ENCODE peak calls at places on chromosomes 1 and 21, in eight cellular contexts. R is stimulated activated CD4-positive, alpha-beta T cell treated with anti-CD3 and anti-CD28 coated beads, Interleukin-1b, Interleukin-23, amount 100 ng/mL, for 1 hour; D is activated T-cell treated with anti-CD3 and anti-CD28 coated beads, Interleukin-2, amount 50 U/mL, for 72 hours; Y is Caki2; I is esophagus muscularis mucosa; W is GM13976; H is A549; P is left lung. Z is an unnamed sample.

GRCh38 chr1:192575499-192576189 is at the start of gene RGS1:
- DNase-seq in D (peak), P (peak), W (peak), R (peak), H (no peak), Y (no peak), I (no peak), Z (peak)

GRCh38 chr1:156167536-156167935 is 14.2 kb downstream of the SEMA4A start:
- DNase-seq in D (no peak), H (no peak), Y (no peak), P (no peak), W (no peak), R (no peak), I (no peak), Z (no peak)

GRCh38 chr1:208160259-208160819 is 83.8 kb downstream of the PLXNA2 start:
- DNase-seq in W (no peak), P (no peak), H (no peak), R (no peak), Y (no peak), D (no peak), I (no peak), Z (no peak)

GRCh38 chr1:201504179-201504631 is 2.7 kb downstream of the CSRP1 start:
- DNase-seq in Y (no peak), R (no peak), D (no peak), P (no peak), W (no peak), H (no peak), I (no peak), Z (no peak)

GRCh38 chr1:154534263-154534844 is 24.1 kb downstream of the UBE2Q1 start:
- DNase-seq in D (no peak), P (no peak), I (no peak), H (peak), W (peak), R (no peak), Y (peak), Z (no peak)

GRCh38 chr1:243443557-243443956 is 187.7 kb downstream of the SDCCAG8 start:
- DNase-seq in R (no peak), I (no peak), P (no peak), D (no peak), H (no peak), Y (no peak), W (no peak), Z (no peak)

GRCh38 chr1:20666804-20667203 is 5.6 kb upstream of the DDOST start:
- DNase-seq in W (no peak), D (no peak), P (no peak), R (no peak), H (peak), Y (peak), I (no peak), Z (no peak)

GRCh38 chr1:207958376-207959139 is 47.6 kb upstream of the CD34 start:
- DNase-seq in R (no peak), Y (no peak), I (no peak), D (no peak), H (no peak), W (no peak), P (no peak), Z (no peak)

GRCh38 chr21:35988396-35989140 is 71.8 kb downstream of the SETD4 start:
- DNase-seq in R (no peak), W (no peak), H (no peak), I (no peak), P (no peak), Y (no peak), D (no peak), Z (no peak)

GRCh38 chr1:30693820-30694219 is 29.6 kb downstream of the MATN1 start:
- DNase-seq in P (no peak), Y (no peak), I (no peak), H (no peak), W (no peak), R (no peak), D (no peak), Z (no peak)

GRCh38 chr1:162215902-162216301 is 146.4 kb downstream of the NOS1AP start:
- DNase-seq in D (no peak), W (no peak), I (no peak), R (no peak), H (peak), Y (no peak), P (no peak), Z (no peak)

GRCh38 chr1:215744419-215744818 is 177.3 kb downstream of the KCTD3 start:
- DNase-seq in W (no peak), D (no peak), Y (no peak), I (no peak), R (no peak), H (no peak), P (no peak), Z (no peak)

GRCh38 chr1:192080671-192081070 is 77.6 kb upstream of the RGS18 start:
- DNase-seq in H (no peak), R (no peak), I (no peak), Y (no peak), W (no peak), P (no peak), D (no peak), Z (no peak)

GRCh38 chr1:196650403-196650802 is 1.4 kb upstream of the CFH start:
- DNase-seq in W (no peak), P (no peak), R (no peak), Y (no peak), H (no peak), D (no peak), I (no peak), Z (no peak)

GRCh38 chr1:222736972-222737371 is at the start of gene FAM177B:
- DNase-seq in R (no peak), D (no peak), I (no peak), P (no peak), Y (peak), W (no peak), H (no peak), Z (no peak)

GRCh38 chr1:74468982-74469603 is 43.3 kb downstream of the LRRC53 start:
- DNase-seq in H (peak), I (no peak), D (no peak), R (no peak), Y (peak), P (no peak), W (peak), Z (peak)

GRCh38 chr1:7580923-7581753 is 190.0 kb upstream of the VAMP3 start:
- DNase-seq in W (no peak), R (no peak), P (peak), D (no peak), H (no peak), I (no peak), Y (no peak), Z (no peak)

GRCh38 chr1:34367954-34368353 is 191.2 kb downstream of the C1orf94 start:
- DNase-seq in H (no peak), W (no peak), Y (no peak), D (no peak), R (no peak), P (no peak), I (peak), Z (no peak)

GRCh38 chr1:228903573-228904122 is 168.4 kb downstream of the RHOU start:
- DNase-seq in R (no peak), P (no peak), W (no peak), I (peak), Y (peak), H (no peak), D (no peak), Z (peak)

GRCh38 chr1:77010937-77011336 is 143.7 kb downstream of the ST6GALNAC5 start:
- DNase-seq in W (no peak), I (no peak), R (no peak), D (no peak), P (no peak), Y (no peak), H (no peak), Z (no peak)

GRCh38 chr1:168348146-168348709 is 67.6 kb downstream of the TBX19 start:
- DNase-seq in P (no peak), Y (peak), R (no peak), H (peak), I (no peak), W (no peak), D (no peak), Z (no peak)